ENCODE peak calls at places on chromosome 22, in four cellular contexts. Y, B, Z and I are unnamed samples.

GRCh38 chr22:28181332-28181731 is 262.3 kb upstream of the PITPNB start:
- DNase-seq in Y (no peak), B (no peak), Z (no peak), I (peak)

GRCh38 chr22:19568337-19569311 is 44.4 kb upstream of the CLDN5 start:
- DNase-seq in Y (no peak), B (no peak), Z (peak), I (peak)

GRCh38 chr22:32660292-32660691 is 141.2 kb upstream of the TIMP3 start:
- DNase-seq in Y (peak), B (peak), Z (peak), I (peak)

GRCh38 chr22:48779661-48780596 is 1047.7 kb downstream of the BRD1 start:
- DNase-seq in Y (no peak), B (no peak), Z (no peak), I (no peak)

GRCh38 chr22:24517446-24517845 is 22.3 kb downstream of the UPB1 start:
- DNase-seq in Y (no peak), B (no peak), Z (no peak), I (no peak)

GRCh38 chr22:41642711-41643110 is 21.6 kb downstream of the XRCC6 start:
- DNase-seq in Y (no peak), B (no peak), Z (no peak), I (no peak)

GRCh38 chr22:35582861-35583670 is 34.1 kb downstream of the MB start:
- DNase-seq in Y (peak), B (peak), Z (peak), I (no peak)

GRCh38 chr22:49347376-49347775 is 480.3 kb downstream of the BRD1 start:
- DNase-seq in Y (no peak), B (no peak), Z (no peak), I (no peak)

GRCh38 chr22:18973264-18974031 is 37.4 kb upstream of the PRODH start:
- DNase-seq in Y (no peak), B (no peak), Z (no peak), I (no peak)

GRCh38 chr22:37258810-37259472 is 14.9 kb upstream of the RAC2 start:
- DNase-seq in Y (no peak), B (no peak), Z (no peak), I (no peak)

GRCh38 chr22:25690798-25691197 is 51.2 kb upstream of the MYO18B start:
- DNase-seq in Y (no peak), B (no peak), Z (no peak), I (no peak)

GRCh38 chr22:38873469-38874411 is 1.7 kb upstream of the CBX6 start:
- DNase-seq in Y (no peak), B (peak), Z (no peak), I (no peak)

GRCh38 chr22:24176630-24177029 is 4.7 kb upstream of the SUSD2 start:
- DNase-seq in Y (no peak), B (no peak), Z (no peak), I (no peak)

GRCh38 chr22:24327827-24328226 is 57.2 kb downstream of the SPECC1L start:
- DNase-seq in Y (no peak), B (no peak), Z (no peak), I (no peak)

GRCh38 chr22:20159088-20159487 is 8.2 kb upstream of the CCDC188 start:
- DNase-seq in Y (no peak), B (no peak), Z (no peak), I (no peak)

GRCh38 chr22:38104084-38104483 is 6.4 kb downstream of the BAIAP2L2 start:
- DNase-seq in Y (peak), B (peak), Z (peak), I (no peak)

GRCh38 chr22:35899736-35900135 is 128.9 kb downstream of the RBFOX2 start:
- DNase-seq in Y (no peak), B (no peak), Z (no peak), I (no peak)

GRCh38 chr22:31350410-31350863 is 4.3 kb upstream of the PATZ1 start:
- DNase-seq in Y (peak), B (peak), Z (no peak), I (peak)

GRCh38 chr22:31691408-31691807 is 29.4 kb upstream of the PISD start:
- DNase-seq in Y (no peak), B (no peak), Z (no peak), I (no peak)

GRCh38 chr22:35769974-35770373 is 52.3 kb downstream of the APOL5 start:
- DNase-seq in Y (no peak), B (no peak), Z (no peak), I (no peak)

GRCh38 chr22:41023299-41023623 is 69.1 kb upstream of the EP300 start:
- DNase-seq in Y (no peak), B (no peak), Z (no peak), I (no peak)

GRCh38 chr22:38824587-38824986 is 19.2 kb downstream of the NPTXR start:
- DNase-seq in Y (peak), B (peak), Z (peak), I (peak)

GRCh38 chr22:25780673-25781072 is 38.7 kb downstream of the MYO18B start:
- DNase-seq in Y (no peak), B (no peak), Z (no peak), I (no peak)

GRCh38 chr22:27416553-27417427 is 384.8 kb downstream of the MN1 start:
- DNase-seq in Y (no peak), B (no peak), Z (peak), I (peak)

GRCh38 chr22:48418831-48419230 is 1408.8 kb downstream of the BRD1 start:
- DNase-seq in Y (no peak), B (no peak), Z (no peak), I (no peak)

GRCh38 chr22:17234144-17234623 is 14.9 kb upstream of the ADA2 start:
- DNase-seq in Y (no peak), B (no peak), Z (no peak), I (no peak)
- TF ChIP-seq CTCF in Y (no peak), B (no peak), Z (no peak), I (no peak)

GRCh38 chr22:44369241-44369652 is 56.5 kb upstream of the SHISAL1 start:
- DNase-seq in Y (peak), B (no peak), Z (no peak), I (no peak)
- TF ChIP-seq CTCF in Y (no peak), B (peak), Z (peak), I (peak)

GRCh38 chr22:23155143-23155542 is 9.9 kb downstream of the RAB36 start:
- DNase-seq in Y (no peak), B (no peak), Z (no peak), I (no peak)

GRCh38 chr22:23156286-23156685 is 11.0 kb downstream of the RAB36 start:
- DNase-seq in Y (no peak), B (peak), Z (no peak), I (no peak)

GRCh38 chr22:23155831-23156230 is 10.6 kb downstream of the RAB36 start:
- DNase-seq in Y (no peak), B (no peak), Z (no peak), I (no peak)

GRCh38 chr22:23153994-23154393 is 8.7 kb downstream of the RAB36 start:
- DNase-seq in Y (no peak), B (no peak), Z (no peak), I (no peak)

DNA sequence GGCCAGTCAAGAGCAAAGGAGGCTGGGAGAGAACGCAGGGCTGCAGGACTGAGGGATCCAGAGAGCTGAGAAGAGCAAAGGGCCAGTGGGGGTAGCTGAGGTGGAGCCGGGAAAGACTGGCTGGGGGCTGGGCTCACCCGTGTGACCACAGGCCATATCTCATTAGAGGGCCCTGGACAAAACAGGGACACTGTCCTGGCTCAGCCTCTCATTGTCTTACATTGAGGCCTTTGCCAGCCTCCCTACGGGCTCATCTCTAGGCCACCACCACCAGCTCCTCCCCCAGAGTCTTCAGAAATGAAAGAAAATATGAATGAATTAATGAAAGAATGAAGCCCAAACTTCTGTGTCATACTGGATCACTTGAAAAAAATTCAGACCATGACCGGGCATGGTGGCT is 9.2 kb downstream of the RAB36 start:
- DNase-seq in Y (no peak), B (no peak), Z (no peak), I (no peak)
- TF ChIP-seq CTCF in Y (no peak), B (no peak), Z (no peak), I (no peak)

GRCh38 chr22:43923631-43924548 is at the start of gene PNPLA3:
- DNase-seq in Y (peak), B (no peak), Z (peak), I (peak)

GRCh38 chr22:43923191-43923590 is 414 bp upstream of the PNPLA3 start:
- DNase-seq in Y (no peak), B (no peak), Z (no peak), I (no peak)

GRCh38 chr22:43921361-43921760 is 2.2 kb upstream of the PNPLA3 start:
- DNase-seq in Y (no peak), B (no peak), Z (peak), I (peak)

GRCh38 chr22:43919106-43919965 is 4.3 kb upstream of the PNPLA3 start:
- DNase-seq in Y (no peak), B (no peak), Z (peak), I (peak)

GRCh38 chr22:43922123-43922522 is 1.5 kb upstream of the PNPLA3 start:
- DNase-seq in Y (no peak), B (no peak), Z (no peak), I (no peak)
- TF ChIP-seq CTCF in Y (no peak), B (no peak), Z (peak), I (peak)